ENCODE peak calls at places on chromosomes 7 and 10, in nine cellular contexts. F is suprapubic skin, B is A549, V is ovary, O is transverse colon, D is K562, T is upper lobe of left lung, W is H1, X is SK-N-SH. S is an unnamed sample. For H3K4me1, the result is how much of the 10 kb centered on the place peaks cover.

GRCh38 chr10:15877836-15878576 is 17.7 kb upstream of the MINDY3 start:
- DNase-seq in F (no peak), B (no peak), V (no peak), O (no peak), D (no peak), T (no peak), W (peak), X (no peak), S (no peak)

GRCh38 chr7:71843677-71844076 is 568.5 kb downstream of the CALN1 start:
- DNase-seq in F (no peak), B (no peak), V (no peak), O (no peak), D (no peak), T (no peak), W (no peak), X (no peak), S (no peak)

GRCh38 chr7:35970458-35970857 is 169.6 kb downstream of the SEPTIN7 start:
- DNase-seq in F (no peak), B (no peak), V (no peak), O (no peak), D (no peak), T (no peak), W (no peak), X (peak), S (no peak)

GRCh38 chr10:29470355-29470705 is 164.4 kb downstream of the SVIL start:
- DNase-seq in F (no peak), B (peak), V (no peak), O (no peak), D (peak), T (peak), W (peak), X (peak), S (no peak)

GRCh38 chr7:87339373-87339897 is 6.0 kb upstream of the CROT start:
- DNase-seq in F (no peak), B (no peak), V (no peak), O (no peak), D (no peak), T (no peak), W (no peak), X (no peak), S (no peak)

GRCh38 chr7:117250801-117251200 is 72.1 kb downstream of the WNT2 start:
- DNase-seq in F (no peak), B (no peak), V (no peak), O (no peak), D (no peak), T (no peak), W (no peak), X (no peak), S (no peak)

GRCh38 chr10:29804025-29804852 is 169.5 kb upstream of the SVIL start:
- DNase-seq in F (peak), B (peak), V (no peak), O (peak), D (no peak), T (no peak), W (no peak), X (no peak), S (no peak)

GRCh38 chr7:30650455-30650854 is 31.8 kb downstream of the CRHR2 start:
- DNase-seq in F (no peak), B (no peak), V (no peak), O (no peak), D (no peak), T (no peak), W (no peak), X (no peak), S (no peak)

GRCh38 chr10:119655566-119656001 is 4.4 kb downstream of the BAG3 start:
- DNase-seq in F (no peak), B (peak), V (no peak), O (peak), D (peak), T (no peak), W (no peak), X (peak), S (no peak)

GRCh38 chr10:70622981-70623844 is 20.7 kb upstream of the PRF1 start:
- DNase-seq in F (no peak), B (no peak), V (no peak), O (no peak), D (no peak), T (no peak), W (peak), X (no peak), S (no peak)

GRCh38 chr7:34133983-34134782 is 228.8 kb downstream of the BMPER start:
- DNase-seq in F (no peak), B (peak), V (peak), O (peak), D (peak), T (no peak), W (peak), X (peak), S (peak)

GRCh38 chr7:132580277-132580676 is 4.0 kb upstream of the PLXNA4 start:
- DNase-seq in F (no peak), B (peak), V (no peak), O (no peak), D (no peak), T (no peak), W (no peak), X (peak), S (no peak)

GRCh38 chr7:95066736-95067530 is 159.5 kb downstream of the PPP1R9A start:
- DNase-seq in F (no peak), B (peak), V (no peak), O (no peak), D (no peak), T (no peak), W (no peak), X (no peak), S (no peak)

DNA sequence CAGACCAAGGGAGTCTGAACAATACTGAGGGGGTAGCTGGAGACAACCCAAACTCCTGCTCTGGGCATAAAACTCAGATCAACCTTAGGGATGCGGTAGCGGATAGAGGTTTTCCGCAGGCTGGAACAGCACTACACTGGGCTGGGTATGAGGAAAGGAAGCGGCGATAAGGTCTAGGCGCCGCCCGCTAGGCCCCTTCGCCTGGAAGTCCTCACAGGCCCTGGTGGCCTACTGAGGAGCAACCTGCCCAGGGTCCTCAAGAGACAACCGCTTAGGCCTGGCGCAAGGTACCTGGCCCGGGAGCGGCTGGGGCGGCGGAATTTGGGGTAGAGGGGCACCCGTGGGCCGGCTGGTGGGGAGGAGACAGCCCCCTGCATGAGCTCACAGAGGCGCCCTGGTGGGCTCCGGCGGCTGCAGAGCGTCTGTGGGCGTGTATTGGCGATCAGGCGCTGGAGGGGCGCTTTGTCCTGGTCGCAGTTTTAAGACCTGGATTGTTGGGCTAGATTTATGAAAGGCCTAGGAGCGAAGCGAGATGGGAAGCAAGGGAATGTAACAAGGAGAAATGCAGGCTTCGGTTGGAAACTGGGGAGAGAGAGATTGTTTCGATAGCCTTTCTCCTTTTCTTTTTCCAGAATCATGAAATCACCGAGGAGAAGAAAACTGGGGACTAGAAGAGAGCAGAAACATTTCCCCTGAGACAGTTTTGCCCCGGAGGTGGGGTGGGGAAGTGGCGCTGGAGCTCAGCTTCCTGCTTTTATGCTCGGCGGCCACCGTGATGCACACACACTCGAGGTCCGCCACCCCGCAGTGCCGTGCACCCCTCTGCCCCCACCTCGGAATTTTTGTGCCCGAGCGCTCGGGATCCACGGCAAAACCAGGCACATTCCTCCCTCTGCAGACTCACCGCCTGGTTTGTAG is 2.4 kb upstream of the NKX2-3 start:
- DNase-seq in F (no peak), B (no peak), V (no peak), O (peak), D (no peak), T (peak), W (peak), X (peak), S (no peak)
- H3K4me1 ChIP-seq in F (under half), B (under half), V (under half), O (under half), D (under half), T (half or more), W (under half), X (under half), S (under half)

GRCh38 chr7:29449569-29450260 is 113.9 kb upstream of the PRR15 start:
- DNase-seq in F (no peak), B (peak), V (no peak), O (no peak), D (no peak), T (no peak), W (no peak), X (no peak), S (peak)
- TF ChIP-seq EP300 in F (no peak), B (peak), V (no peak), O (no peak), D (no peak), T (no peak), W (no peak), X (no peak), S (peak)

DNA sequence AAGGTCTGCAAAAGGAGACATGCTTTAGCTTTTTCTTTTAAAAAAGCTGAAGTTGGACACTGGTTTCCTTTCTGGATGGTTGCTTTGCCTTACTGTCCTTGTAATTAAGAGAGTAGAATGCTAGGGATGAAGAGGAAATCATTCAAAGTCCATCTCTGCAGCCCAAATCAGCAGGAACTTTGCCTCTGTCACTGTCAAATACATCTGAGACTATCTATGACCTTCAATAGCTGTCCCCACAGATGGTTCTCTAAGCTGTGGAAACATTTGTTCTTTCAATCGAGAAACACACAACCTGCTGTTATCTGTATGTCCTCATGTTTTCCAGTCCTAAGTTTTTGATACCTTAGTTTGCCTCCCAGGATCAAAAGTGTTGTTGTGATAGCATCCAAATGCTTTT is 117.5 kb downstream of the SORBS1 start:
- DNase-seq in F (no peak), B (no peak), V (no peak), O (no peak), D (no peak), T (no peak), W (no peak), X (no peak), S (no peak)
- H3K4me1 ChIP-seq in F (under half), B (under half), V (under half), O (under half), D (under half), T (under half), W (under half), X (under half), S (under half)

DNA sequence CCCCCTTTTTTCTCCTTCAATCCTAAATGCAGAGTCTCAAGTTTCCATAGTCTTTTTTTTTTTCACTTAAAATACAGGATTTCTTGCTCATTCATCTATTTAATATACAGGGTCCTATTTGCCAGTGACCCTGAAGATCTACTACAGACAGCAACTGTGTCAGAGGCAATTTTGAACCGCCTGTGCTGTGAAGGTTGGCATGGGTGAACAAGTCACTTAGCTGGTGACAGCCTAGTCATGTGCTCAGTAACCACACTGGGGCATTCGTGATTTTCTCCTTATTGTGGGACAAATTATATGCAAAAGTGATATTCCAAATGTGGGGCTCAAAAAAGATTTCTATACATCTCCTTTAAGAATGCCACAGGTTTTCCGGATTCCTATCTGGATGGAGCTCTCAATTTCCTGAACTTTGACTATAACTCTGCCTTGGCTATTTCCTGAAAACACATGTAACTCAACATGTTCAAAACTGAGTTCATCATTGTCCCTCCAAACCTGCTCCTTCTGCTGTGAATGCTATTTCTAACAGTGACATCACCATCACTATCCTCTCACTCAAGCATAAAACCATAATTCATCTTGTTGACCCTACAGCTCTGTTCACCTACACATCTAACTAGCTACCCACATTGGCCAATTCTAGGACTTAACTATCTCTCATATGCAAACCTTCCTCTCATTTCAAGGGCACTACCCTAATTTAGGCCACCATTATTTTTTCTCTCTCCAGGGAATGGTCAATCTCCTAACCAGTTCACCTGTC is 36.7 kb downstream of the CDK6 start:
- DNase-seq in F (no peak), B (no peak), V (no peak), O (no peak), D (no peak), T (no peak), W (no peak), X (no peak), S (no peak)
- TF ChIP-seq EP300 in F (no peak), B (no peak), V (no peak), O (no peak), D (no peak), T (no peak), W (no peak), X (no peak), S (no peak)

DNA sequence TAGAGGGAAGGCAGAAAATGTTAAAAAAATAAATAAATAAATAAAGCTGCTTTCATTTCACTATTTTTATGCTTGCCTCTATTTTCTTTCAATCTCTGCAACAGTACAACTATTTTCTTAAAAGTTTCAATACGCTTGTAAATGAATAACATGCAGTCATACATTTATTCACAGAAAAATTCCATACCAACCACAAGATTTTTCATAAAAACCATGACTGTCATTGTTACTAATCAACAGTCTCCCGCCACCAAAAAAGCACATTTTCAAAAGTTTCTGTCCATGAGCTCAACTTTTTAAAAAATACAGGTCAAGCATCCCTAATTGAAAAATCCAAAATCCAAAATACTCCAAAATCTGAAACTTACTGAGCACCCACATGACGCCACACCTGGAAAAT is 5.3 kb downstream of the PARD3 start:
- DNase-seq in F (no peak), B (no peak), V (no peak), O (no peak), D (no peak), T (no peak), W (no peak), X (no peak), S (no peak)
- H3K4me1 ChIP-seq in F (under half), B (half or more), V (under half), O (under half), D (under half), T (under half), W (under half), X (under half), S (under half)

DNA sequence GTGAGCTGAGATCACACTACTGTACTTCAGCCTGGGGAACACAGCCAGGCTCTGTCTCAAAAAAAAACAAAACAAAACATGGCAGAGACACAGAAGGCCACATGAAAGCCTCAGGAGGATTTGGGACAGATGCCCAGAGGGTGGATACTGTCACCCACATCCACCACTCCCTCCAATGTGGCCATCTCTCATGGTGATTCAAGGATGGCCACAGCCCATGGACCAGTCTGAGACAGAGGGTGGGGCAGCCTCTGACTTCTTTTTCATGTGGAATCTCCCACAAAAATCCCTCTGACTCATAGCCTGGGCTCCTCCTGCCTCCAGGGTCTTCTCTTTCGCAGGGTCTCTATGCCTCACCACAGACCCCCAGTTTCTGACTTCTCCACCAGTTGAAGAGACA is 59.0 kb upstream of the GTF2I start:
- DNase-seq in F (no peak), B (no peak), V (no peak), O (no peak), D (no peak), T (no peak), W (no peak), X (no peak), S (no peak)
- TF ChIP-seq EP300 in F (no peak), B (no peak), V (no peak), O (no peak), D (no peak), T (no peak), W (no peak), X (no peak), S (no peak)

S was measured in tibial nerve.